ENCODE peak calls at places on chromosome 2, in four cellular contexts. E is lower lobe of right lung; S is body of pancreas; L is naive thymus-derived CD4-positive, alpha-beta T cell. J is an unnamed sample. For H3K27me3, the result is how much of the 10 kb centered on the place peaks cover.

GRCh38 chr2:39511219-39511785 is 74.2 kb upstream of the MAP4K3 start:
- DNase-seq in E (no peak), S (peak), L (no peak), J (no peak)

GRCh38 chr2:46812381-46813024 is 103.1 kb downstream of the MCFD2 start:
- DNase-seq in E (no peak), S (peak), L (no peak), J (peak)

GRCh38 chr2:216183459-216183858 is 74.3 kb downstream of the XRCC5 start:
- DNase-seq in E (no peak), S (no peak), L (no peak), J (no peak)

GRCh38 chr2:1967242-1968210 is 223.2 kb upstream of the PXDN start:
- DNase-seq in E (no peak), S (no peak), L (no peak), J (no peak)

GRCh38 chr2:237977380-237977779 is 10.6 kb downstream of the UBE2F start:
- DNase-seq in E (no peak), S (no peak), L (no peak), J (no peak)

GRCh38 chr2:19711470-19712372 is 190.1 kb downstream of the TTC32 start:
- DNase-seq in E (no peak), S (peak), L (no peak), J (no peak)

GRCh38 chr2:128446049-128446811 is 127.6 kb upstream of the HS6ST1 start:
- DNase-seq in E (no peak), S (no peak), L (no peak), J (peak)

GRCh38 chr2:212646698-212647097 is 108.1 kb upstream of the ERBB4 start:
- DNase-seq in E (no peak), S (no peak), L (no peak), J (no peak)

GRCh38 chr2:190979906-190980629 is 33.9 kb downstream of the STAT1 start:
- DNase-seq in E (peak), S (peak), L (no peak), J (no peak)

GRCh38 chr2:98487806-98488189 is 43.1 kb downstream of the INPP4A start:
- DNase-seq in E (no peak), S (peak), L (peak), J (no peak)

GRCh38 chr2:240043279-240043990 is 9.9 kb downstream of the OR6B3 start:
- DNase-seq in E (no peak), S (no peak), L (no peak), J (no peak)

GRCh38 chr2:46874236-46874929 is 41.2 kb downstream of the MCFD2 start:
- DNase-seq in E (no peak), S (no peak), L (no peak), J (no peak)

GRCh38 chr2:202382684-202383083 is 6.6 kb downstream of the BMPR2 start:
- DNase-seq in E (no peak), S (no peak), L (no peak), J (no peak)

GRCh38 chr2:62189196-62189595 is 6.7 kb upstream of the B3GNT2 start:
- DNase-seq in E (no peak), S (peak), L (no peak), J (no peak)

GRCh38 chr2:70684846-70685622 is 83.0 kb downstream of the ADD2 start:
- DNase-seq in E (no peak), S (no peak), L (no peak), J (peak)

GRCh38 chr2:212711851-212712250 is 173.2 kb upstream of the ERBB4 start:
- DNase-seq in E (no peak), S (no peak), L (no peak), J (no peak)

GRCh38 chr2:647003-647560 is 30.1 kb downstream of the TMEM18 start:
- DNase-seq in E (no peak), S (no peak), L (no peak), J (no peak)

GRCh38 chr2:98390571-98391476 is 44.6 kb downstream of the CNGA3 start:
- DNase-seq in E (no peak), S (no peak), L (no peak), J (no peak)

GRCh38 chr2:41928593-41928992 is 119.2 kb upstream of the PKDCC start:
- DNase-seq in E (no peak), S (no peak), L (no peak), J (no peak)

GRCh38 chr2:54669677-54670484 is 53.6 kb upstream of the EML6 start:
- DNase-seq in E (no peak), S (peak), L (no peak), J (no peak)

GRCh38 chr2:136225950-136226835 is 108.2 kb upstream of the CXCR4 start:
- DNase-seq in E (no peak), S (no peak), L (peak), J (no peak)

DNA sequence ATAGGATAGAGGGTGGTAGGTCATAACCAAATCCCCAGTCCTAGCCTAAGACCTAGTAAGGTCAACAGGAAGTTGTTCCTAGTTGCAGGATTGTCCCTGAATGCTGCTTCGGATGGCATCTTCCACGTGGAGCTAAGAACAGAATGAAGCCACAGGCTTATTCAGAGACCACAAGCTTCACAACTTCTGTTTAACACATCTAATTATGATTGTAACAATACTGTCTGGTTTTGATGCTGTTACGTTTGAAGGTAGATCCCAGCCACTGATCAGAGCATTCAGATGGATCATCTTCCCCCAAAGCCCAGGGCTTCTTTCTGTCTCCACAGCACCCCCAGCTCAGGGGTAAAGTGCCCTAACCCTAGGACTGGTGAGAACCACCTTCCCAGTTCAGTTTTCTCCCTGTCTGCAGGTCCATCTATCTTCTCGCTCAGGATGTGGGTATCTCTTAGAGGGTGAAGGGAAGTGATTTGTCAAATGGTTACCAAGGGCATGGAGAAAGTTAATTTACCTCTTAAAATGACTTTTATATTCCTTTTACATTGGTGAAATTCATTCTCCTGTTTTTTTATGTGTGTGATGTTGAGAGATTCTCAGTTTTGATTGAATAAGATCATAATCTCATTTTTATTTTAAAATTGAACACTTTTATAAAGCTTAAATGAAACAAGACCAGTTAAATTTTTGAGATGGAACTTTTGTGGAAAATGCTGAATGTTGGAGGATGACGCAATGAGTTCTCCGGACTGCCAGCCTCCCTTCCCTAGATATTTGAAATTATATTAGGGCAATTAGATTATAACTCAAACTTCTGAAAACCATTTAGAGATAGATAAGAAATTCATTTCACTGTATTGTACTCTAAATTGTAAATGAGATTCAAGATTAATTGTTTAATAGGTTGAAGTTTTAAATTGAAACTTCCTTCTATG is 66.5 kb downstream of the RHBDD1 start:
- DNase-seq in E (no peak), S (no peak), L (no peak), J (no peak)
- H3K4me3 ChIP-seq in E (no peak), S (no peak), L (no peak), J (no peak)

DNA sequence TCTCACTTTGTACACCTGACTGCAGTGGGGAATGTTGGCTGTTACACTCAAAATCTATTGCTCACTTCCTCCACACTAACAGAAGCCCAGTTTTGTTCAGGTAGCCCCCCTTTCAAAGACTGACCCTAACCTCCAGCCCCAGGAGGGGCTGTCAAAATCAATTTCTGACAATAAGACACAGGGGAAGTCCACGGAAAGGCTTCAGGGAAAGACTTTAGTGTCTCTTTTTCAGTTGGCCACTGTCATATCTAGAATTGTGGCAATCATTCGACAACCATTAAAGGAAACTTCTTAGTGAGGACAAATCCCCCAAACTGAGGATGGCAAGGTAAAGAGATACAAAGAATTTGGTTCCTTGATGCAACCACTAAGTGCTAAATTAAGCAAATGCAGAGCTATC is 59.0 kb downstream of the BARD1 start:
- DNase-seq in E (no peak), S (no peak), L (no peak), J (no peak)
- H3K27me3 ChIP-seq in E (under half), S (under half), L (under half), J (under half)

GRCh38 chr2:96762529-96763253 is 2.0 kb downstream of the CNNM4 start:
- DNase-seq in E (no peak), S (peak), L (no peak), J (no peak)
- H3K4me3 ChIP-seq in E (peak), S (no peak), L (peak), J (peak)

GRCh38 chr2:15805206-15805605 is 135.1 kb upstream of the MYCN start:
- DNase-seq in E (no peak), S (no peak), L (no peak), J (no peak)

GRCh38 chr2:15806801-15807417 is 133.4 kb upstream of the MYCN start:
- DNase-seq in E (no peak), S (no peak), L (no peak), J (no peak)

GRCh38 chr2:15803987-15804619 is 136.2 kb upstream of the MYCN start:
- DNase-seq in E (no peak), S (no peak), L (no peak), J (no peak)

GRCh38 chr2:15804691-15805090 is 135.7 kb upstream of the MYCN start:
- DNase-seq in E (no peak), S (no peak), L (no peak), J (no peak)

GRCh38 chr2:15805772-15806171 is 134.6 kb upstream of the MYCN start:
- DNase-seq in E (no peak), S (no peak), L (no peak), J (no peak)
- H3K27me3 ChIP-seq in E (under half), S (under half), L (under half), J (under half)

J was measured in ascending aorta.